ENCODE peak calls at places on chromosome 16, in ten cellular contexts. Z is dorsolateral prefrontal cortex; A is left ventricle myocardium inferior; I is hippocampal formation; E is activated naive CD4-positive, alpha-beta T cell treated with anti-CD3 and anti-CD28 coated beads, Interleukin-2, amount 50 U/mL, for 16 hours; B is CD8-positive, alpha-beta T cell; C is ascending aorta; V is NCI-H1417; O is H4; W is T follicular helper cell. T is an unnamed sample.

GRCh38 chr16:82033006-82033405 is 2.0 kb upstream of the HSD17B2 start:
- DNase-seq in Z (no peak), A (no peak), I (no peak), E (no peak), B (no peak), C (no peak), V (no peak), O (no peak), W (no peak), T (no peak)

GRCh38 chr16:21701271-21701670 is 37.5 kb downstream of the OTOA start:
- DNase-seq in Z (no peak), A (no peak), I (no peak), E (no peak), B (no peak), C (no peak), V (no peak), O (no peak), W (no peak), T (no peak)

GRCh38 chr16:15829460-15829859 is 27.4 kb downstream of the MYH11 start:
- DNase-seq in Z (no peak), A (peak), I (no peak), E (no peak), B (no peak), C (peak), V (no peak), O (no peak), W (no peak), T (no peak)

GRCh38 chr16:50303041-50303604 is 36.8 kb downstream of the ADCY7 start:
- DNase-seq in Z (peak), A (no peak), I (no peak), E (no peak), B (no peak), C (peak), V (no peak), O (peak), W (no peak), T (no peak)

GRCh38 chr16:57268804-57269800 is 15.4 kb downstream of the PLLP start:
- DNase-seq in Z (no peak), A (peak), I (no peak), E (no peak), B (no peak), C (no peak), V (no peak), O (no peak), W (no peak), T (no peak)

GRCh38 chr16:56478228-56479049 is 27.1 kb downstream of the OGFOD1 start:
- DNase-seq in Z (no peak), A (no peak), I (no peak), E (no peak), B (no peak), C (no peak), V (no peak), O (no peak), W (no peak), T (no peak)

GRCh38 chr16:14015017-14015416 is 56.1 kb upstream of the MRTFB start:
- DNase-seq in Z (no peak), A (no peak), I (no peak), E (no peak), B (no peak), C (no peak), V (no peak), O (no peak), W (no peak), T (no peak)

GRCh38 chr16:82627811-82628339 is 1.1 kb downstream of the CDH13 start:
- DNase-seq in Z (no peak), A (peak), I (no peak), E (no peak), B (no peak), C (no peak), V (peak), O (no peak), W (no peak), T (no peak)

GRCh38 chr16:10984509-10984908 is 40.1 kb downstream of the CLEC16A start:
- DNase-seq in Z (no peak), A (no peak), I (no peak), E (no peak), B (no peak), C (no peak), V (no peak), O (no peak), W (no peak), T (no peak)

GRCh38 chr16:87724490-87725291 is 41.1 kb downstream of the KLHDC4 start:
- DNase-seq in Z (no peak), A (no peak), I (no peak), E (no peak), B (peak), C (no peak), V (peak), O (no peak), W (no peak), T (peak)

GRCh38 chr16:4693956-4694663 is 748 bp downstream of the NUDT16L1 start:
- DNase-seq in Z (no peak), A (peak), I (no peak), E (peak), B (peak), C (peak), V (no peak), O (peak), W (peak), T (no peak)

GRCh38 chr16:87580855-87581261 is 21.4 kb upstream of the JPH3 start:
- DNase-seq in Z (no peak), A (no peak), I (no peak), E (no peak), B (no peak), C (no peak), V (no peak), O (peak), W (no peak), T (no peak)

GRCh38 chr16:74611721-74612120 is 4.8 kb upstream of the GLG1 start:
- DNase-seq in Z (no peak), A (no peak), I (no peak), E (no peak), B (no peak), C (no peak), V (no peak), O (peak), W (no peak), T (no peak)

GRCh38 chr16:11245988-11246387 is 10.0 kb downstream of the SOCS1 start:
- DNase-seq in Z (no peak), A (no peak), I (no peak), E (no peak), B (no peak), C (no peak), V (no peak), O (no peak), W (no peak), T (no peak)

GRCh38 chr16:86491643-86492030 is 18.7 kb upstream of the FOXF1 start:
- DNase-seq in Z (peak), A (no peak), I (peak), E (no peak), B (no peak), C (no peak), V (no peak), O (no peak), W (no peak), T (no peak)

GRCh38 chr16:6964679-6965078 is 368.0 kb upstream of the RBFOX1 start:
- DNase-seq in Z (no peak), A (no peak), I (no peak), E (no peak), B (no peak), C (no peak), V (no peak), O (no peak), W (no peak), T (no peak)

GRCh38 chr16:27317738-27318398 is 4.1 kb downstream of the IL4R start:
- DNase-seq in Z (no peak), A (no peak), I (no peak), E (peak), B (no peak), C (peak), V (no peak), O (no peak), W (no peak), T (no peak)

GRCh38 chr16:57276596-57276995 is 7.9 kb downstream of the PLLP start:
- DNase-seq in Z (no peak), A (no peak), I (no peak), E (no peak), B (no peak), C (no peak), V (no peak), O (no peak), W (no peak), T (no peak)

GRCh38 chr16:30079480-30079879 is 3.7 kb downstream of the PPP4C start:
- DNase-seq in Z (no peak), A (no peak), I (no peak), E (no peak), B (no peak), C (no peak), V (no peak), O (no peak), W (no peak), T (no peak)

GRCh38 chr16:28309811-28310311 is 17.5 kb downstream of the SBK1 start:
- DNase-seq in Z (peak), A (peak), I (no peak), E (peak), B (peak), C (no peak), V (no peak), O (no peak), W (peak), T (peak)

GRCh38 chr16:79372504-79373184 is 227.9 kb downstream of the MAF start:
- DNase-seq in Z (no peak), A (no peak), I (no peak), E (no peak), B (peak), C (no peak), V (no peak), O (peak), W (no peak), T (peak)

GRCh38 chr16:85991425-85991824 is 92.5 kb downstream of the IRF8 start:
- DNase-seq in Z (no peak), A (no peak), I (no peak), E (no peak), B (no peak), C (no peak), V (no peak), O (no peak), W (no peak), T (no peak)

GRCh38 chr16:71421911-71422310 is 19.9 kb downstream of the TLE7 start:
- DNase-seq in Z (no peak), A (no peak), I (no peak), E (no peak), B (no peak), C (no peak), V (no peak), O (no peak), W (peak), T (no peak)

GRCh38 chr16:71885261-71885650 is 1.3 kb upstream of the ZNF821 start:
- DNase-seq in Z (no peak), A (no peak), I (no peak), E (no peak), B (no peak), C (no peak), V (no peak), O (no peak), W (no peak), T (no peak)

GRCh38 chr16:81543571-81543970 is 99.0 kb downstream of the CMIP start:
- DNase-seq in Z (no peak), A (no peak), I (no peak), E (no peak), B (no peak), C (no peak), V (no peak), O (no peak), W (no peak), T (no peak)

GRCh38 chr16:82432261-82432660 is 194.5 kb upstream of the CDH13 start:
- DNase-seq in Z (peak), A (no peak), I (peak), E (no peak), B (no peak), C (no peak), V (no peak), O (no peak), W (no peak), T (no peak)

GRCh38 chr16:85928411-85928820 is 29.5 kb downstream of the IRF8 start:
- DNase-seq in Z (no peak), A (no peak), I (no peak), E (no peak), B (no peak), C (peak), V (no peak), O (no peak), W (no peak), T (no peak)

GRCh38 chr16:14559809-14560227 is 70.2 kb downstream of the PARN start:
- DNase-seq in Z (peak), A (no peak), I (peak), E (no peak), B (no peak), C (no peak), V (no peak), O (no peak), W (no peak), T (no peak)

GRCh38 chr16:70697601-70698170 is 11.8 kb upstream of the MTSS2 start:
- DNase-seq in Z (no peak), A (no peak), I (no peak), E (no peak), B (no peak), C (no peak), V (no peak), O (peak), W (no peak), T (no peak)

GRCh38 chr16:85675528-85675927 is 13.2 kb downstream of the GINS2 start:
- DNase-seq in Z (peak), A (no peak), I (peak), E (no peak), B (no peak), C (no peak), V (no peak), O (no peak), W (no peak), T (no peak)

GRCh38 chr16:24005577-24005976 is 169.8 kb downstream of the PRKCB start:
- DNase-seq in Z (no peak), A (no peak), I (no peak), E (no peak), B (no peak), C (no peak), V (no peak), O (no peak), W (no peak), T (no peak)

GRCh38 chr16:22813946-22814325 is at the start of gene HS3ST2:
- DNase-seq in Z (peak), A (peak), I (no peak), E (no peak), B (no peak), C (peak), V (no peak), O (no peak), W (no peak), T (no peak)

GRCh38 chr16:14015948-14016347 is 55.2 kb upstream of the MRTFB start:
- DNase-seq in Z (no peak), A (no peak), I (no peak), E (no peak), B (no peak), C (peak), V (no peak), O (peak), W (no peak), T (no peak)

GRCh38 chr16:11253009-11253994 is 2.7 kb downstream of the SOCS1 start:
- DNase-seq in Z (no peak), A (no peak), I (no peak), E (no peak), B (no peak), C (no peak), V (no peak), O (no peak), W (no peak), T (peak)

GRCh38 chr16:560701-561412 is 663 bp downstream of the PRR35 start:
- DNase-seq in Z (no peak), A (no peak), I (no peak), E (no peak), B (no peak), C (no peak), V (no peak), O (no peak), W (no peak), T (no peak)

GRCh38 chr16:69523571-69523970 is 42.2 kb upstream of the NFAT5 start:
- DNase-seq in Z (no peak), A (no peak), I (no peak), E (no peak), B (no peak), C (no peak), V (no peak), O (no peak), W (no peak), T (no peak)

GRCh38 chr16:87603684-87604571 is 1.6 kb downstream of the JPH3 start:
- DNase-seq in Z (peak), A (no peak), I (no peak), E (no peak), B (no peak), C (no peak), V (peak), O (no peak), W (no peak), T (no peak)

GRCh38 chr16:26856791-26857190 is 209.9 kb upstream of the C16orf82 start:
- DNase-seq in Z (no peak), A (no peak), I (no peak), E (no peak), B (no peak), C (no peak), V (no peak), O (no peak), W (no peak), T (no peak)

GRCh38 chr16:138049-138417 is 440 bp downstream of the NPRL3 start:
- DNase-seq in Z (no peak), A (no peak), I (no peak), E (peak), B (no peak), C (no peak), V (peak), O (no peak), W (no peak), T (peak)

GRCh38 chr16:25747160-25747758 is 55.5 kb downstream of the HS3ST4 start:
- DNase-seq in Z (no peak), A (no peak), I (no peak), E (no peak), B (no peak), C (no peak), V (no peak), O (no peak), W (no peak), T (no peak)

T was measured in immature natural killer cell.